ENCODE peak calls at places on chromosomes 13 and 19, in four cellular contexts. Z is HepG2, Q is K562, H is GM12878. O is an unnamed sample.
A peak's percentile ranks its signal among the peaks of the same experiment; 100 is the strongest.

GRCh38 chr13:46386426-46386995 is 541 bp downstream of the RUBCNL start:
- DNase-seq in Z (no peak), Q (no peak), H (no peak), O (peak; percentile 18)

GRCh38 chr13:101730420-101731000 is 278.0 kb downstream of the ITGBL1 start:
- DNase-seq in Z (no peak), Q (no peak), H (no peak), O (no peak)

GRCh38 chr13:59533561-59534337 is 630.0 kb downstream of the DIAPH3 start:
- DNase-seq in Z (peak; percentile 12), Q (no peak), H (no peak), O (no peak)

GRCh38 chr19:28793391-28794168 is 419.4 kb downstream of the UQCRFS1 start:
- DNase-seq in Z (no peak), Q (no peak), H (no peak), O (no peak)

GRCh38 chr13:98665638-98665995 is 86.9 kb downstream of the SLC15A1 start:
- DNase-seq in Z (no peak), Q (no peak), H (no peak), O (no peak)

GRCh38 chr13:30668305-30668704 is 50.6 kb downstream of the USPL1 start:
- DNase-seq in Z (peak; percentile 93), Q (no peak), H (no peak), O (no peak)

GRCh38 chr19:40750035-40750284 is 317 bp downstream of the ACTMAP start:
- DNase-seq in Z (no peak), Q (no peak), H (no peak), O (no peak)

GRCh38 chr19:41705393-41706174 is 2.8 kb upstream of the CEACAM5 start:
- DNase-seq in Z (no peak), Q (peak; percentile 49), H (no peak), O (peak; percentile 23)

GRCh38 chr13:61648546-61648945 is 232.9 kb upstream of the PCDH20 start:
- DNase-seq in Z (no peak), Q (no peak), H (no peak), O (no peak)

GRCh38 chr13:67230774-67231480 is 791 bp upstream of the PCDH9 start:
- DNase-seq in Z (peak; percentile 9), Q (peak; percentile 8), H (no peak), O (peak; percentile 87)
- TF ChIP-seq TARDBP in Z (no peak), Q (no peak), H (no peak), O (no peak)

GRCh38 chr13:74322562-74322961 is 188.4 kb upstream of the KLF12 start:
- DNase-seq in Z (no peak), Q (no peak), H (no peak), O (no peak)

GRCh38 chr13:74324338-74324737 is 190.1 kb upstream of the KLF12 start:
- DNase-seq in Z (no peak), Q (no peak), H (no peak), O (peak; percentile 74)

GRCh38 chr13:74329978-74330377 is 195.8 kb upstream of the KLF12 start:
- DNase-seq in Z (no peak), Q (no peak), H (no peak), O (no peak)

GRCh38 chr13:74320282-74320681 is 186.1 kb upstream of the KLF12 start:
- DNase-seq in Z (no peak), Q (no peak), H (no peak), O (no peak)

GRCh38 chr13:74325106-74325505 is 190.9 kb upstream of the KLF12 start:
- DNase-seq in Z (peak; percentile 53), Q (no peak), H (no peak), O (peak; percentile 75)
- TF ChIP-seq TARDBP in Z (no peak), Q (no peak), H (no peak), O (no peak)

DNA sequence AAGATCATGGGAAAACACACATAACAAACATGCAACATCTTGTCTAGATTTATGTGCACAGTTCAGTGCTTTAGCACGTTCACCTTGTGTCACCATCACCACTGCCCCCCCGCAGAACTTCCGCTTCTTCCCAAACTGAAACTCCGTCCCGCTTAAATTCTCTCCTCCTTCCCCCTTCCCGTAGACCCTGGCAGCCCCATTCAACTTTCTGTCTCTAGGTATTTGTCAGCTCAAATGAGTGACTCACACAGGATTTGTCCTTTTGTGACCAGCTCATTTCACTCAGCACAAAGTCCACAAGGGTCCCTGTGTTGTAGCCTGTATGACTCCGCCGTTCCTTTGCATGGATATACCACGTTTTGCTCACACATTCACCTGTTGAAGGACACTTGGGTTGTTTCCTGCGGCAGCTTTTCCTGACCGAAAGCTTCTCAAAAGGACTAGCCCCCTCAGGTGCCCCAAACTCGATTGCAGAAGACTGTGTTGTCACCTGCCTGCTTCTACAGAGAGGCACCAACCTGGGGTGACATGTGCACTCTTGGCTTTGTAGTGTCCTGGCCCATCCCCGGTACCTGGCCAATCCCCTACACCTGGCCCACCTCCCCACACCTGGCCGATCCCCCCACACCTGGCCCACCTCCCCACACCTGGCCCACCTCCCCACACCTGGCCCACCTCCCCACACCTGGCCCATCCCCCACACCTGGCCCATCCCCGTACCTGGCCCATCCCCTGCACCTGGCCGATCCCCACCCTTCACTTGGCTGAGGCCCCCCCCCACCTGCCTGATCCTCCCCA is 25.1 kb downstream of the ATP11A start:
- DNase-seq in Z (peak; percentile 86), Q (no peak), H (no peak), O (no peak)
- TF ChIP-seq TARDBP in Z (no peak), Q (no peak), H (no peak), O (no peak)

GRCh38 chr13:103794526-103794925 is 728.3 kb upstream of the SLC10A2 start:
- DNase-seq in Z (no peak), Q (no peak), H (no peak), O (no peak)
- TF ChIP-seq TARDBP in Z (no peak), Q (no peak), H (no peak), O (no peak)

O was measured in HEK293T.